ENCODE peak calls at places on chromosome 1, in seven cellular contexts. One of them, this sample, is unnamed.
A peak's percentile ranks its signal among the peaks of the same experiment; 100 is the strongest.

GRCh38 chr1:172761581-172762025 is 102.7 kb downstream of the FASLG start:
- DNase-seq in CD8-positive, alpha-beta T cell: no peak
- DNase-seq in GM23248: peak; percentile 39
- DNase-seq in psoas muscle: no peak
- DNase-seq in cardiac fibroblast: peak; percentile 77
- DNase-seq in sigmoid colon: no peak
- DNase-seq in Peyer's patch: no peak
- DNase-seq in this sample: no peak

GRCh38 chr1:33852711-33853110 is 11.2 kb upstream of the HMGB4 start:
- DNase-seq in sigmoid colon: no peak
- DNase-seq in Peyer's patch: no peak
- DNase-seq in GM23248: peak; percentile 86
- DNase-seq in CD8-positive, alpha-beta T cell: no peak
- DNase-seq in psoas muscle: no peak
- DNase-seq in cardiac fibroblast: no peak
- DNase-seq in this sample: no peak

GRCh38 chr1:173688300-173688699 is 18.6 kb upstream of the ANKRD45 start:
- DNase-seq in CD8-positive, alpha-beta T cell: no peak
- DNase-seq in GM23248: no peak
- DNase-seq in cardiac fibroblast: no peak
- DNase-seq in psoas muscle: no peak
- DNase-seq in Peyer's patch: no peak
- DNase-seq in sigmoid colon: no peak
- DNase-seq in this sample: no peak

GRCh38 chr1:31166462-31166861 is 73.2 kb downstream of the NKAIN1 start:
- DNase-seq in GM23248: no peak
- DNase-seq in CD8-positive, alpha-beta T cell: no peak
- DNase-seq in Peyer's patch: no peak
- DNase-seq in sigmoid colon: no peak
- DNase-seq in cardiac fibroblast: no peak
- DNase-seq in psoas muscle: no peak
- DNase-seq in this sample: no peak

GRCh38 chr1:17370618-17371017 is 1.4 kb upstream of the PADI6 start:
- DNase-seq in GM23248: no peak
- DNase-seq in cardiac fibroblast: no peak
- DNase-seq in CD8-positive, alpha-beta T cell: no peak
- DNase-seq in psoas muscle: no peak
- DNase-seq in sigmoid colon: no peak
- DNase-seq in Peyer's patch: no peak
- DNase-seq in this sample: no peak

GRCh38 chr1:177185209-177185608 is 14.5 kb downstream of the BRINP2 start:
- DNase-seq in GM23248: peak; percentile 46
- DNase-seq in Peyer's patch: no peak
- DNase-seq in CD8-positive, alpha-beta T cell: no peak
- DNase-seq in cardiac fibroblast: peak; percentile 41
- DNase-seq in sigmoid colon: no peak
- DNase-seq in psoas muscle: no peak
- DNase-seq in this sample: no peak

GRCh38 chr1:14897080-14897449 is 256.5 kb upstream of the TMEM51 start:
- DNase-seq in cardiac fibroblast: peak; percentile 7
- DNase-seq in psoas muscle: no peak
- DNase-seq in sigmoid colon: no peak
- DNase-seq in CD8-positive, alpha-beta T cell: no peak
- DNase-seq in GM23248: peak; percentile 18
- DNase-seq in Peyer's patch: no peak
- DNase-seq in this sample: no peak

GRCh38 chr1:64476251-64476952 is 6.5 kb downstream of the CACHD1 start:
- DNase-seq in psoas muscle: no peak
- DNase-seq in CD8-positive, alpha-beta T cell: no peak
- DNase-seq in Peyer's patch: no peak
- DNase-seq in sigmoid colon: no peak
- DNase-seq in cardiac fibroblast: peak; percentile 75
- DNase-seq in GM23248: peak; percentile 86
- DNase-seq in this sample: peak; percentile 63

GRCh38 chr1:29269356-29269755 is 33.0 kb downstream of the PTPRU start:
- DNase-seq in CD8-positive, alpha-beta T cell: no peak
- DNase-seq in sigmoid colon: peak; percentile 35
- DNase-seq in GM23248: no peak
- DNase-seq in Peyer's patch: no peak
- DNase-seq in psoas muscle: no peak
- DNase-seq in cardiac fibroblast: no peak
- DNase-seq in this sample: no peak

GRCh38 chr1:223716302-223716862 is 4.0 kb downstream of the CAPN2 start:
- DNase-seq in sigmoid colon: no peak
- DNase-seq in psoas muscle: no peak
- DNase-seq in Peyer's patch: peak; percentile 61
- DNase-seq in GM23248: peak; percentile 60
- DNase-seq in cardiac fibroblast: no peak
- DNase-seq in CD8-positive, alpha-beta T cell: peak; percentile 57
- DNase-seq in this sample: no peak

DNA sequence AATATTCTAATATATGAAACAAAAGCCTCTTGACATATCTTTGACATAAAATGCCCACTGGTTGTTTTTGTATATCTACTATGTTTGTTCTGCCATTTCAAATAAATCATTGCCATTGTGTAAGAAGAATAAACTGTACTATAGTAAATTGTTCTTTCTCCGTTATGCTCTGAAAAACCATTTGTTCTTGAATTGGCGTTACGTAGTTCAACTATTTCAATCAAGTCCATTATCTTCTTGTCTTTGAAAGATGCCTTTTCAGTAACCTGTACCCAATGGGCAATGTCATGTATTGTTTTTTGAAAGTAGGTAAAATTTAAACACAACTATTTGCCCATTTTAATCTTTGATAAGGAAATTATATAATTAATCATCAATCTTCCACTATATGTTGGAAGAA is 294.7 kb downstream of the PTPRC start:
- DNase-seq in GM23248: no peak
- DNase-seq in psoas muscle: no peak
- DNase-seq in CD8-positive, alpha-beta T cell: no peak
- DNase-seq in sigmoid colon: no peak
- DNase-seq in cardiac fibroblast: no peak
- DNase-seq in Peyer's patch: no peak
- DNase-seq in this sample: no peak
- H3K4me3 ChIP-seq in GM23248: no peak overlapping the region
- H3K4me3 ChIP-seq in psoas muscle: no peak overlapping the region
- H3K4me3 ChIP-seq in CD8-positive, alpha-beta T cell: peak overlapping the region; percentile 42
- H3K4me3 ChIP-seq in sigmoid colon: no peak overlapping the region
- H3K4me3 ChIP-seq in cardiac fibroblast: peak overlapping the region; percentile 65
- H3K4me3 ChIP-seq in Peyer's patch: peak overlapping the region; percentile 1
- H3K4me3 ChIP-seq in this sample: peak overlapping the region; percentile 55

DNA sequence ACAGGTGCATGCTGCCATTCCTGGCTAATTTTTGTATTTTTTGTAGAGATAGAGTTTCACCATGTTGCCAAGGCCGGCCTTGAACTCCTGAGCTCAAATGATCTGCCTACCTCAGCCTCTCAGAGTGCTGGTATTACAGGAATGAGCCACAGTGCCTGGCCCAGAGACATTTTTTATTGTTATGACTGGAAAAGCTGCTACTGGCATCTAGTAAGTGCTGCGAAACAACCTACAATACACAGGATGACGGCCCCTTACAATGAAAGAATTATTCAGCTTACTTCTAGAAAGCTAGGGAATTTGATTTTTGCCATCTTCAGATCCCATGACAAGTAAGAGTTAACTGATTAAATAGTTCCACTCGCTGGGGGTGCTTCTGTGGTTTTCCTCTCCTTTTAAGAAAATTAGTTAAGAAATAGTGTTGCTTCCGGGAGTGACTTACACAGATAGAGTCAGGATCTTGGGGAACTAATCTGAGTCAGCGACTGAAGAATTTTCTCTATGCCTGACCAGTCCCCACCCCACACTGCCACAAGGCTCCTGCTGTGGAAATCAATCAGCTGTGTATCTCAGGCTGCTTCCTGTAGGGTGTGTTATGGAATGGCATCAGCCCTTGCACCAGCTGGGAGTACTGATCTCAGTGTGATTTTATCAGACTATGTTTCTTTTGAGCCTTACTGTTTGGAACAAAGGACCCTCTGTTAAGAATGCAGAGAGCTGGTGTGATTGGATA is 93.0 kb upstream of the BMP8A start:
- DNase-seq in sigmoid colon: peak; percentile 82
- DNase-seq in GM23248: peak; percentile 98
- DNase-seq in cardiac fibroblast: peak; percentile 98
- DNase-seq in CD8-positive, alpha-beta T cell: peak; percentile 14
- DNase-seq in psoas muscle: peak; percentile 56
- DNase-seq in Peyer's patch: no peak
- DNase-seq in this sample: peak; percentile 90
- H3K4me3 ChIP-seq in sigmoid colon: no peak overlapping the region
- H3K4me3 ChIP-seq in GM23248: peak overlapping the region; percentile 40
- H3K4me3 ChIP-seq in cardiac fibroblast: no peak overlapping the region
- H3K4me3 ChIP-seq in CD8-positive, alpha-beta T cell: no peak overlapping the region
- H3K4me3 ChIP-seq in psoas muscle: no peak overlapping the region
- H3K4me3 ChIP-seq in Peyer's patch: no peak overlapping the region
- H3K4me3 ChIP-seq in this sample: no peak overlapping the region

GRCh38 chr1:5480906-5481305 is 511.3 kb downstream of the NPHP4 start:
- DNase-seq in GM23248: no peak
- DNase-seq in cardiac fibroblast: no peak
- DNase-seq in CD8-positive, alpha-beta T cell: no peak
- DNase-seq in Peyer's patch: no peak
- DNase-seq in psoas muscle: no peak
- DNase-seq in sigmoid colon: no peak
- DNase-seq in this sample: no peak
- H3K4me3 ChIP-seq in GM23248: no peak overlapping the region
- H3K4me3 ChIP-seq in cardiac fibroblast: no peak overlapping the region
- H3K4me3 ChIP-seq in CD8-positive, alpha-beta T cell: no peak overlapping the region
- H3K4me3 ChIP-seq in Peyer's patch: no peak overlapping the region
- H3K4me3 ChIP-seq in psoas muscle: no peak overlapping the region
- H3K4me3 ChIP-seq in sigmoid colon: no peak overlapping the region
- H3K4me3 ChIP-seq in this sample: no peak overlapping the region

DNA sequence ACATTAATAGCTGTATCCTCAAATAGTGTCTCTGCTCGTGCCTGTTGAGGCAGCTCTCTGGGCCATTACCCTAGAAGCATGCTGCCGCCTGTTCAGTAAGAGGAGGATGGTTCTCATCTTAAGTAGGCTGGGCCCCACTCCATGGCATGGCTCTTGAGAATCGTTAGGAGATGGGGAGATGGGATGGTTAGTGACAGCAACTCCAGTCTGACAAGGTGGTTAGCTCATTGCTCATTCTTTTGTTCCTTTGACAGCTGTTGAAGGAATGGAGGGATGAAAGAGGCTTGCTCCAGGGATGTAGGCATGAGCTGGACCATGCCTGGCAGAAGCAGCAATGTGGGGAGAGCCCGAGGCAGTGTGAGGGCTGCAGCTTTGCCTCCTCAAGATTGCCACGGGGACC is 68.2 kb downstream of the MAP10 start:
- DNase-seq in cardiac fibroblast: no peak
- DNase-seq in psoas muscle: no peak
- DNase-seq in Peyer's patch: no peak
- DNase-seq in GM23248: no peak
- DNase-seq in sigmoid colon: no peak
- DNase-seq in CD8-positive, alpha-beta T cell: no peak
- DNase-seq in this sample: no peak
- H3K4me3 ChIP-seq in cardiac fibroblast: no peak overlapping the region
- H3K4me3 ChIP-seq in psoas muscle: no peak overlapping the region
- H3K4me3 ChIP-seq in Peyer's patch: no peak overlapping the region
- H3K4me3 ChIP-seq in GM23248: no peak overlapping the region
- H3K4me3 ChIP-seq in sigmoid colon: no peak overlapping the region
- H3K4me3 ChIP-seq in CD8-positive, alpha-beta T cell: no peak overlapping the region
- H3K4me3 ChIP-seq in this sample: no peak overlapping the region